ENCODE peak calls at places on chromosomes 4 and X, in seven cellular contexts. A, R, E, N, S, C and O are unnamed samples.

GRCh38 chr4:16418814-16419213 is 192.5 kb upstream of the TAPT1 start:
- DNase-seq in A (no peak), R (no peak), E (peak; percentile 90), N (peak; percentile 31), S (no peak), C (no peak), O (no peak)

GRCh38 chr4:143606470-143606869 is 93.0 kb downstream of the SMARCA5 start:
- DNase-seq in A (no peak), R (no peak), E (no peak), N (no peak), S (no peak), C (no peak), O (no peak)

GRCh38 chrX:149827254-149827653 is 45.5 kb downstream of the MAGEA9 start:
- DNase-seq in A (no peak), R (no peak), E (no peak), N (no peak), S (no peak), C (no peak), O (no peak)

GRCh38 chrX:134631404-134632346 is 26.6 kb downstream of the PLAC1 start:
- DNase-seq in A (no peak), R (no peak), E (peak; percentile 67), N (peak; percentile 48), S (no peak), C (no peak), O (no peak)

GRCh38 chrX:134174273-134174660 is 62.7 kb upstream of the CCDC160 start:
- DNase-seq in A (no peak), R (no peak), E (no peak), N (no peak), S (no peak), C (no peak), O (no peak)

GRCh38 chr4:121951570-121952110 is at the start of gene TRPC3:
- DNase-seq in A (peak; percentile 71), R (peak; percentile 51), E (no peak), N (peak; percentile 58), S (no peak), C (peak; percentile 25), O (no peak)

GRCh38 chr4:55364691-55365346 is 18.8 kb downstream of the SRD5A3 start:
- DNase-seq in A (no peak), R (no peak), E (peak; percentile 25), N (no peak), S (peak; percentile 76), C (no peak), O (no peak)

GRCh38 chr4:189279188-189279587 is 661.5 kb upstream of the FRG1 start:
- DNase-seq in A (no peak), R (no peak), E (peak; percentile 0), N (no peak), S (no peak), C (no peak), O (no peak)

GRCh38 chr4:158162637-158163036 is 10.2 kb downstream of the GASK1B start:
- DNase-seq in A (no peak), R (no peak), E (no peak), N (peak; percentile 24), S (no peak), C (no peak), O (no peak)

GRCh38 chrX:138885886-138886285 is 174.4 kb upstream of the FGF13 start:
- DNase-seq in A (no peak), R (no peak), E (no peak), N (peak; percentile 68), S (no peak), C (no peak), O (no peak)

GRCh38 chrX:96837808-96838207 is 45.9 kb upstream of the RPA4 start:
- DNase-seq in A (no peak), R (no peak), E (peak; percentile 16), N (peak; percentile 7), S (no peak), C (no peak), O (no peak)

GRCh38 chrX:13855689-13856425 is 39.0 kb upstream of the GPM6B start:
- DNase-seq in A (no peak), R (no peak), E (no peak), N (no peak), S (no peak), C (no peak), O (no peak)

GRCh38 chrX:51802917-51803688 is 59.9 kb downstream of the GSPT2 start:
- DNase-seq in A (peak; percentile 66), R (peak; percentile 12), E (peak; percentile 68), N (peak; percentile 64), S (peak; percentile 51), C (peak; percentile 56), O (peak; percentile 66)

GRCh38 chr4:5750052-5750950 is 39.3 kb downstream of the EVC start:
- DNase-seq in A (no peak), R (no peak), E (peak; percentile 62), N (peak; percentile 81), S (no peak), C (no peak), O (no peak)

GRCh38 chr4:124133753-124134152 is 578.8 kb downstream of the ANKRD50 start:
- DNase-seq in A (no peak), R (no peak), E (no peak), N (no peak), S (no peak), C (no peak), O (no peak)

GRCh38 chrX:108312938-108313337 is 125.3 kb downstream of the COL4A6 start:
- DNase-seq in A (peak; percentile 52), R (no peak), E (peak; percentile 48), N (peak; percentile 80), S (no peak), C (no peak), O (no peak)

GRCh38 chr4:37827802-37828321 is 1.4 kb downstream of the PGM2 start:
- DNase-seq in A (no peak), R (peak; percentile 57), E (no peak), N (no peak), S (no peak), C (no peak), O (no peak)

GRCh38 chrX:97026406-97026805 is 142.7 kb downstream of the RPA4 start:
- DNase-seq in A (peak; percentile 40), R (peak; percentile 8), E (peak; percentile 44), N (peak; percentile 1), S (no peak), C (no peak), O (peak; percentile 0)

GRCh38 chrX:20906571-20906970 is 467.6 kb upstream of the CNKSR2 start:
- DNase-seq in A (no peak), R (no peak), E (no peak), N (peak; percentile 87), S (no peak), C (no peak), O (no peak)

GRCh38 chr4:7198440-7199128 is 6.2 kb downstream of the SORCS2 start:
- DNase-seq in A (no peak), R (no peak), E (no peak), N (no peak), S (no peak), C (no peak), O (no peak)

GRCh38 chr4:153409924-153410501 is 56.1 kb upstream of the TMEM131L start:
- DNase-seq in A (no peak), R (peak; percentile 15), E (no peak), N (no peak), S (no peak), C (no peak), O (no peak)

GRCh38 chrX:44462851-44463250 is 79.8 kb downstream of the FUNDC1 start:
- DNase-seq in A (no peak), R (no peak), E (peak; percentile 15), N (peak; percentile 10), S (no peak), C (no peak), O (no peak)

GRCh38 chrX:39519213-39519544 is 578.6 kb downstream of the BCOR start:
- DNase-seq in A (peak; percentile 61), R (no peak), E (peak; percentile 51), N (peak; percentile 30), S (no peak), C (no peak), O (no peak)

DNA sequence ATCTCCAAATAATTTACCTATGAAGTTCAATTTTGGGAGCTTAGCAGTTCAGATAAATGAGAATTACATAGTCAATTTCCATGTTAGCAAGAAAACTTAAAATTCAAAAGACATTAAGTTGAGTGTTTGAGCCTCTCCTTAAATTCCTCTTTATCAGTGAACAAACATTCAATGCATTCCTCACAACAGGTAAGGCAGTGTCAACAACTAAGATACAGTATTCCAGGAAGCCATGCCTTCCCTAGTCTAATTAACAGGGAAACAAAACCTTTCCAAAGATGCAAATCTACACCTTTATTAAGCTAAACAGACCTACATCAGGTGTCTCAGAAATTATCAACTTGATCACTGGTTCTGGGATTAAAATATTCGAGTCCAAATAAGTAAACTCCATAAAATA is 3.7 kb downstream of the SH3RF1 start:
- DNase-seq in A (no peak), R (no peak), E (no peak), N (no peak), S (no peak), C (no peak), O (no peak)
- H3K4me3 ChIP-seq in A (no peak overlapping the region), R (no peak overlapping the region), E (peak overlapping the region; percentile 0), N (peak overlapping the region; percentile 89), S (no peak overlapping the region), C (no peak overlapping the region), O (no peak overlapping the region)

GRCh38 chr4:44722001-44722400 is 4.4 kb downstream of the GNPDA2 start:
- DNase-seq in A (no peak), R (no peak), E (no peak), N (no peak), S (no peak), C (no peak), O (no peak)

GRCh38 chr4:44713125-44713524 is 13.2 kb downstream of the GNPDA2 start:
- DNase-seq in A (no peak), R (no peak), E (no peak), N (no peak), S (no peak), C (no peak), O (no peak)

GRCh38 chr4:44716597-44716996 is 9.8 kb downstream of the GNPDA2 start:
- DNase-seq in A (no peak), R (no peak), E (no peak), N (no peak), S (no peak), C (no peak), O (no peak)
- H3K4me3 ChIP-seq in A (no peak overlapping the region), R (no peak overlapping the region), E (no peak overlapping the region), N (no peak overlapping the region), S (no peak overlapping the region), C (no peak overlapping the region), O (no peak overlapping the region)

GRCh38 chr4:1573830-1574459 is 110.2 kb downstream of the FAM53A start:
- DNase-seq in A (no peak), R (no peak), E (no peak), N (peak; percentile 14), S (no peak), C (no peak), O (no peak)

GRCh38 chr4:1571165-1571908 is 112.8 kb downstream of the FAM53A start:
- DNase-seq in A (no peak), R (no peak), E (no peak), N (no peak), S (no peak), C (no peak), O (no peak)

GRCh38 chr4:1572964-1573720 is 111.0 kb downstream of the FAM53A start:
- DNase-seq in A (no peak), R (no peak), E (no peak), N (no peak), S (no peak), C (no peak), O (no peak)

GRCh38 chr4:1571986-1572385 is 112.1 kb downstream of the FAM53A start:
- DNase-seq in A (no peak), R (no peak), E (no peak), N (no peak), S (no peak), C (no peak), O (no peak)

GRCh38 chr4:1572521-1572920 is 111.6 kb downstream of the FAM53A start:
- DNase-seq in A (no peak), R (no peak), E (no peak), N (no peak), S (no peak), C (no peak), O (no peak)
- H3K4me3 ChIP-seq in A (no peak overlapping the region), R (no peak overlapping the region), E (no peak overlapping the region), N (no peak overlapping the region), S (no peak overlapping the region), C (no peak overlapping the region), O (no peak overlapping the region)

GRCh38 chr4:39636786-39637185 is 1.9 kb downstream of the SMIM14 start:
- DNase-seq in A (no peak), R (no peak), E (no peak), N (peak; percentile 53), S (no peak), C (peak; percentile 14), O (no peak)
- H3K4me3 ChIP-seq in A (peak overlapping the region; percentile 75), R (peak overlapping the region; percentile 68), E (peak overlapping the region; percentile 94), N (peak overlapping the region; percentile 97), S (peak overlapping the region; percentile 76), C (no peak overlapping the region), O (peak overlapping the region; percentile 64)